ENCODE peak calls at places on chromosomes 11 and 22, in five cellular contexts. A is transverse colon, Q is HepG2, N is K562, H is ovary. S is an unnamed sample.

GRCh38 chr11:64833509-64833908 is 10.9 kb downstream of the CDC42BPG start:
- DNase-seq in H (no peak), A (no peak), Q (no peak), N (no peak), S (no peak)

GRCh38 chr11:65983589-65983987 is 18.4 kb downstream of the EIF1AD start:
- DNase-seq in N (no peak), Q (no peak), A (no peak), H (no peak), S (no peak)

GRCh38 chr11:65471410-65471762 is 27.5 kb upstream of the MALAT1 start:
- DNase-seq in H (peak; percentile 84), Q (peak; percentile 73), A (peak; percentile 78), N (peak; percentile 84), S (peak; percentile 95)

GRCh38 chr11:6345356-6345755 is 25.1 kb upstream of the CAVIN3 start:
- DNase-seq in H (no peak), A (no peak), Q (no peak), N (no peak), S (no peak)

GRCh38 chr11:76672431-76673163 is 2.0 kb upstream of the LRRC32 start:
- DNase-seq in N (no peak), H (no peak), Q (no peak), A (peak; percentile 41), S (no peak)

GRCh38 chr22:48665286-48666010 is 1162.2 kb downstream of the BRD1 start:
- DNase-seq in A (no peak), H (no peak), N (no peak), Q (no peak), S (no peak)

GRCh38 chr22:47567741-47568140 is 805.3 kb downstream of the TBC1D22A start:
- DNase-seq in N (no peak), A (no peak), H (no peak), Q (no peak), S (no peak)

GRCh38 chr11:36030707-36031365 is 87.0 kb downstream of the LDLRAD3 start:
- DNase-seq in H (no peak), Q (no peak), A (no peak), N (no peak), S (no peak)

GRCh38 chr22:24040946-24041345 is 29.8 kb downstream of the CABIN1 start:
- DNase-seq in N (no peak), H (no peak), Q (no peak), A (no peak), S (no peak)

GRCh38 chr22:50399751-50400331 is 56.7 kb downstream of the PPP6R2 start:
- DNase-seq in N (peak; percentile 43), H (no peak), A (peak; percentile 41), Q (peak; percentile 16), S (no peak)

GRCh38 chr11:33829430-33830141 is 55.3 kb upstream of the FBXO3 start:
- DNase-seq in H (peak; percentile 56), Q (peak; percentile 13), N (peak; percentile 71), A (peak; percentile 55), S (no peak)

GRCh38 chr11:134951305-134951700 is 539.3 kb upstream of the B3GAT1 start:
- DNase-seq in Q (no peak), H (no peak), A (no peak), N (no peak), S (no peak)

GRCh38 chr22:45204241-45204640 is 36.5 kb downstream of the KIAA0930 start:
- DNase-seq in H (peak; percentile 10), A (no peak), Q (no peak), N (no peak), S (peak; percentile 50)

GRCh38 chr22:37516456-37516855 is 2.8 kb downstream of the CARD10 start:
- DNase-seq in H (no peak), N (no peak), A (no peak), Q (no peak), S (no peak)

GRCh38 chr11:16739326-16739875 is 954 bp downstream of the C11orf58 start:
- DNase-seq in H (no peak), Q (no peak), A (no peak), N (no peak), S (no peak)

GRCh38 chr11:7262672-7263071 is 11.0 kb downstream of the SYT9 start:
- DNase-seq in N (no peak), A (no peak), Q (no peak), H (no peak), S (no peak)

GRCh38 chr11:47569646-47570045 is 4.2 kb downstream of the PTPMT1 start:
- DNase-seq in H (no peak), N (no peak), Q (no peak), A (no peak), S (no peak)

GRCh38 chr11:46414899-46415298 is 23.3 kb upstream of the CHRM4 start:
- DNase-seq in Q (no peak), A (no peak), N (no peak), H (no peak), S (no peak)

GRCh38 chr11:95835351-95835750 is 45.1 kb downstream of the CEP57 start:
- DNase-seq in Q (no peak), H (no peak), N (no peak), A (no peak), S (no peak)

GRCh38 chr11:8338138-8338537 is 74.5 kb upstream of the LMO1 start:
- DNase-seq in Q (peak; percentile 18), A (peak; percentile 61), N (peak; percentile 74), H (peak; percentile 30), S (no peak)

GRCh38 chr22:20586403-20586745 is 79.0 kb downstream of the MED15 start:
- DNase-seq in A (no peak), N (no peak), H (no peak), Q (no peak), S (no peak)

GRCh38 chr11:68870470-68870869 is 28.8 kb upstream of the CPT1A start:
- DNase-seq in Q (no peak), H (no peak), A (no peak), N (no peak), S (no peak)

GRCh38 chr22:48802576-48802975 is 1025.1 kb downstream of the BRD1 start:
- DNase-seq in H (no peak), N (no peak), Q (no peak), A (no peak), S (no peak)

GRCh38 chr11:60477035-60477445 is 15.5 kb upstream of the MS4A12 start:
- DNase-seq in N (no peak), Q (no peak), H (no peak), A (no peak), S (no peak)

GRCh38 chr11:105582497-105582896 is 27.4 kb upstream of the GRIA4 start:
- DNase-seq in N (no peak), H (no peak), Q (no peak), A (no peak), S (no peak)

GRCh38 chr11:2374456-2375201 is 2.5 kb upstream of the CD81 start:
- DNase-seq in A (no peak), H (no peak), N (no peak), Q (no peak), S (peak; percentile 55)

GRCh38 chr11:41660585-41660984 is 201.1 kb upstream of the LRRC4C start:
- DNase-seq in N (no peak), H (no peak), A (no peak), Q (no peak), S (no peak)

GRCh38 chr11:70034740-70035365 is 43.3 kb upstream of the ANO1 start:
- DNase-seq in A (no peak), H (no peak), Q (no peak), N (no peak), S (no peak)

GRCh38 chr22:34841321-34841901 is 224.5 kb upstream of the ISX start:
- DNase-seq in N (no peak), A (no peak), H (no peak), Q (no peak), S (no peak)
- TF ChIP-seq CTCF in N (no peak), A (no peak), H (no peak), Q (no peak), S (no peak)

DNA sequence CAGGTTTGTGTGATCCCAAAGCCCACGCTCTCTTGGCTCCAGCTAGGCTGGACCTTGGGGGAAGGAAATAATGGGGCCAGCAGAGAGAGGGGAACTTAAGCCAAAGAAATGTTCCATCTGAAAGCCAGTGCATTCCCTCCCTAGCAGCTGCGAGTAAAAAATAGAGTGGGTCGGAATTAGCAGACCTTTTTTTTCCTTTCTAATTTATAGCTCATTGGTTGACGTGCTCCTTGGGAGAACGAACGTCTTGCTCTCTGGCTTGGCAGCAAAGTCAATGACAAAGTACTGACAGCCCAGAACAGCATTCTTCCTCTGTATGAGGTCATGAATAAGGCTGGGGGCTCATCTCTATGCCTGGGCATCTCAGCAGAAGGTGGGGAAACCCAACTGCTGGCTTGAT is 65.0 kb downstream of the SEZ6L start:
- DNase-seq in A (no peak), Q (no peak), H (no peak), N (no peak), S (no peak)
- TF ChIP-seq EP300 in A (no peak), Q (no peak), H (no peak), N (no peak), S (no peak)

GRCh38 chr11:123588117-123588815 is 66.2 kb downstream of the SCN3B start:
- DNase-seq in N (no peak), H (no peak), Q (peak; percentile 67), A (peak; percentile 77), S (no peak)
- H3K4me1 ChIP-seq in N (no peaks in the 10 kb centered on the region), H (peaks cover 2% of the 10 kb centered on the region), Q (peaks cover 28% of the 10 kb centered on the region), A (peaks cover 36% of the 10 kb centered on the region), S (no peaks in the 10 kb centered on the region)

GRCh38 chr11:12122083-12122482 is 11.7 kb downstream of the MICAL2 start:
- DNase-seq in H (no peak), A (no peak), Q (peak; percentile 32), N (no peak), S (no peak)
- TF ChIP-seq CTCF in H (no peak), A (peak; percentile 61), Q (peak; percentile 56), N (peak; percentile 48), S (peak; percentile 44)

S was measured in sigmoid colon.